ENCODE peak calls at places on chromosomes 2 and 18, in nine cellular contexts. V is cardiac fibroblast; C is adipocyte; T is NAMALWA; P is effector memory CD8-positive, alpha-beta T cell; Q is effector memory CD4-positive, alpha-beta T cell; Y is H54; J is NCI-H1105; M is T-helper 9 cell. R is an unnamed sample.

GRCh38 chr2:216320852-216321251 is 51.4 kb downstream of the MARCHF4 start:
- DNase-seq in C (peak), Y (no peak), Q (no peak), T (no peak), P (no peak), V (peak), J (no peak), M (no peak), R (no peak)

GRCh38 chr2:112004246-112004645 is 50.8 kb upstream of the TMEM87B start:
- DNase-seq in C (no peak), V (no peak), T (peak), J (no peak), M (no peak), Q (no peak), Y (no peak), P (no peak), R (no peak)

GRCh38 chr18:8724452-8724851 is 19.1 kb downstream of the MTCL1 start:
- DNase-seq in J (no peak), M (no peak), Y (no peak), V (no peak), T (no peak), Q (no peak), P (no peak), C (no peak), R (no peak)

GRCh38 chr2:101710690-101711318 is 13.3 kb downstream of the MAP4K4 start:
- DNase-seq in T (peak), Q (no peak), P (no peak), Y (no peak), C (peak), J (no peak), V (peak), M (no peak), R (no peak)

GRCh38 chr18:56709463-56709862 is 58.3 kb downstream of the WDR7 start:
- DNase-seq in J (no peak), C (peak), P (peak), M (no peak), T (peak), Y (peak), V (peak), Q (peak), R (peak)

GRCh38 chr18:45753251-45753650 is 29.3 kb downstream of the SLC14A1 start:
- DNase-seq in M (no peak), J (no peak), Q (no peak), V (no peak), T (no peak), P (no peak), C (no peak), Y (no peak), R (no peak)

GRCh38 chr2:7013761-7014160 is 96.5 kb downstream of the RNF144A start:
- DNase-seq in P (no peak), M (no peak), T (no peak), C (no peak), Y (no peak), Q (no peak), V (peak), J (no peak), R (no peak)

GRCh38 chr2:158507141-158507540 is 50.4 kb downstream of the PKP4 start:
- DNase-seq in C (no peak), J (no peak), T (no peak), M (no peak), Y (no peak), P (no peak), Q (no peak), V (no peak), R (no peak)

GRCh38 chr2:118056165-118056534 is 32.1 kb upstream of the INSIG2 start:
- DNase-seq in Q (no peak), J (no peak), T (peak), M (no peak), C (no peak), V (no peak), P (no peak), Y (no peak), R (no peak)

GRCh38 chr18:58861353-58861752 is 3.3 kb upstream of the ZNF532 start:
- DNase-seq in Q (no peak), M (no peak), P (no peak), Y (no peak), C (peak), V (no peak), J (peak), T (no peak), R (no peak)

GRCh38 chr2:1219901-1220691 is 193.2 kb upstream of the TPO start:
- DNase-seq in J (no peak), T (no peak), V (peak), Y (no peak), C (peak), Q (no peak), P (no peak), M (no peak), R (no peak)

GRCh38 chr2:122041455-122041854 is 286.0 kb downstream of the TSN start:
- DNase-seq in Q (no peak), M (no peak), J (no peak), P (no peak), C (no peak), V (no peak), T (no peak), Y (no peak), R (no peak)

GRCh38 chr2:43539991-43540860 is 55.6 kb downstream of the THADA start:
- DNase-seq in M (no peak), Q (no peak), Y (no peak), J (no peak), T (no peak), V (peak), C (peak), P (no peak), R (no peak)

GRCh38 chr18:50716902-50717301 is 102.9 kb downstream of the MRO start:
- DNase-seq in Q (no peak), M (no peak), V (peak), T (no peak), Y (no peak), P (no peak), J (no peak), C (no peak), R (no peak)

GRCh38 chr2:12787891-12788783 is 71.4 kb downstream of the TRIB2 start:
- DNase-seq in M (no peak), Q (no peak), Y (no peak), T (no peak), C (peak), V (peak), J (no peak), P (no peak), R (no peak)

GRCh38 chr18:45590546-45590945 is 24.7 kb upstream of the SLC14A2 start:
- DNase-seq in Y (no peak), C (no peak), T (no peak), J (no peak), V (no peak), Q (no peak), P (no peak), M (no peak), R (no peak)

GRCh38 chr18:1542230-1542774 is 637.6 kb downstream of the ADCYAP1 start:
- DNase-seq in C (no peak), V (no peak), Q (no peak), J (no peak), M (no peak), P (no peak), T (no peak), Y (no peak), R (no peak)

GRCh38 chr2:201420442-201421113 is 30.7 kb downstream of the TRAK2 start:
- DNase-seq in P (no peak), M (no peak), Y (no peak), T (no peak), C (peak), J (no peak), Q (no peak), V (peak), R (no peak)

GRCh38 chr2:201709049-201709448 is 10.6 kb upstream of the MPP4 start:
- DNase-seq in V (no peak), T (no peak), M (no peak), C (no peak), P (no peak), Q (no peak), Y (no peak), J (no peak), R (no peak)

GRCh38 chr2:162560291-162560690 is 216.4 kb downstream of the GCA start:
- DNase-seq in C (no peak), J (no peak), P (no peak), V (no peak), Q (no peak), M (no peak), T (no peak), Y (no peak), R (no peak)

GRCh38 chr2:169300617-169301530 is 61.5 kb downstream of the LRP2 start:
- DNase-seq in V (no peak), M (no peak), P (no peak), Y (no peak), C (no peak), Q (no peak), T (no peak), J (peak), R (no peak)

GRCh38 chr2:200966770-200967169 is 3.3 kb upstream of the ORC2 start:
- DNase-seq in Y (peak), Q (no peak), P (no peak), M (no peak), J (no peak), V (peak), T (no peak), C (peak), R (no peak)

GRCh38 chr18:13562494-13563029 is 163.8 kb downstream of the FAM210A start:
- DNase-seq in P (no peak), J (no peak), Y (no peak), M (no peak), C (no peak), V (no peak), T (no peak), Q (no peak), R (no peak)

GRCh38 chr2:234091432-234091879 is 41.0 kb downstream of the SPP2 start:
- DNase-seq in V (peak), Q (no peak), C (peak), M (no peak), J (peak), T (no peak), Y (no peak), P (no peak), R (no peak)

GRCh38 chr2:236063994-236064393 is 104.2 kb downstream of the GBX2 start:
- DNase-seq in T (no peak), Y (no peak), P (no peak), J (no peak), Q (no peak), C (no peak), V (no peak), M (no peak), R (no peak)

GRCh38 chr2:234133004-234133403 is 82.5 kb downstream of the SPP2 start:
- DNase-seq in C (peak), T (no peak), M (no peak), V (no peak), Q (no peak), P (no peak), J (no peak), Y (no peak), R (no peak)

GRCh38 chr2:35125871-35126270 is 1229.7 kb upstream of the CRIM1 start:
- DNase-seq in M (no peak), J (no peak), P (no peak), Y (no peak), T (no peak), C (no peak), V (no peak), Q (no peak), R (no peak)

GRCh38 chr2:239953418-239954061 is 71.6 kb downstream of the NDUFA10 start:
- DNase-seq in T (no peak), Q (no peak), M (no peak), V (no peak), Y (no peak), P (no peak), J (no peak), C (no peak), R (no peak)

GRCh38 chr18:23888880-23889279 is 125.7 kb upstream of the TTC39C start:
- DNase-seq in Q (no peak), J (peak), C (no peak), V (no peak), M (no peak), T (no peak), Y (no peak), P (no peak), R (no peak)

GRCh38 chr2:190615555-190616200 is 33.2 kb upstream of the NAB1 start:
- DNase-seq in J (no peak), M (no peak), T (no peak), Y (no peak), V (no peak), C (no peak), P (no peak), Q (no peak), R (no peak)

R was measured in T-helper 22 cell.